ENCODE peak calls at places on chromosomes 11 and 22, in four cellular contexts. I, A, O and N are unnamed samples.

GRCh38 chr22:41367680-41368542 is 13.8 kb upstream of the TEF start:
- DNase-seq in O (no peak), I (no peak), A (peak; percentile 18), N (no peak)

GRCh38 chr11:11022126-11022730 is 164.4 kb upstream of the ZBED5 start:
- DNase-seq in O (no peak), A (peak; percentile 5), I (peak; percentile 18), N (peak; percentile 68)

GRCh38 chr11:69826773-69827172 is 7.6 kb upstream of the FGF3 start:
- DNase-seq in I (no peak), O (no peak), A (no peak), N (no peak)

GRCh38 chr22:44158766-44159165 is 22.0 kb upstream of the PARVG start:
- DNase-seq in O (no peak), A (no peak), I (peak; percentile 38), N (no peak)

GRCh38 chr11:122207505-122207904 is 91.5 kb upstream of the BLID start:
- DNase-seq in I (peak; percentile 43), A (peak; percentile 9), O (no peak), N (no peak)

GRCh38 chr11:72446929-72447753 is 12.8 kb upstream of the CLPB start:
- DNase-seq in I (peak; percentile 18), O (no peak), A (peak; percentile 48), N (peak; percentile 80)

GRCh38 chr11:21142007-21142406 is 472.6 kb downstream of the NELL1 start:
- DNase-seq in A (no peak), I (no peak), O (no peak), N (peak; percentile 78)

GRCh38 chr11:69640995-69641581 is at the start of gene CCND1:
- DNase-seq in I (peak; percentile 98), A (peak; percentile 94), O (peak; percentile 33), N (peak; percentile 56)

GRCh38 chr11:63914896-63915681 is 1.9 kb downstream of the RCOR2 start:
- DNase-seq in A (no peak), I (no peak), O (no peak), N (no peak)

GRCh38 chr11:66421492-66422205 is 814 bp downstream of the NPAS4 start:
- DNase-seq in I (peak; percentile 89), A (peak; percentile 94), O (peak; percentile 82), N (peak; percentile 94)

GRCh38 chr11:72150882-72151281 is 15.4 kb downstream of the FOLR3 start:
- DNase-seq in I (no peak), O (no peak), A (no peak), N (no peak)

GRCh38 chr11:123568367-123568870 is 86.0 kb downstream of the SCN3B start:
- DNase-seq in A (no peak), I (no peak), O (no peak), N (no peak)

GRCh38 chr22:38611559-38611958 is 41.6 kb upstream of the DMC1 start:
- DNase-seq in O (no peak), A (no peak), I (no peak), N (no peak)

GRCh38 chr11:57164317-57164716 is 17.4 kb upstream of the LRRC55 start:
- DNase-seq in A (no peak), O (no peak), I (no peak), N (no peak)

GRCh38 chr11:116613201-116613910 is 159.4 kb downstream of the BUD13 start:
- DNase-seq in A (no peak), O (no peak), I (no peak), N (no peak)

GRCh38 chr11:42161886-42162285 is 702.4 kb upstream of the LRRC4C start:
- DNase-seq in O (no peak), I (no peak), A (no peak), N (no peak)

GRCh38 chr22:27972732-27973698 is 54.0 kb upstream of the PITPNB start:
- DNase-seq in O (no peak), A (no peak), I (no peak), N (no peak)

GRCh38 chr11:75350743-75351540 is 519 bp downstream of the ARRB1 start:
- DNase-seq in I (no peak), A (peak; percentile 20), O (no peak), N (no peak)

GRCh38 chr11:132278801-132279574 is 908.6 kb downstream of the NTM start:
- DNase-seq in I (peak; percentile 1), O (no peak), A (peak; percentile 47), N (no peak)

GRCh38 chr11:33701831-33702230 is 1.2 kb upstream of the C11orf91 start:
- DNase-seq in I (peak; percentile 73), O (no peak), A (no peak), N (no peak)

GRCh38 chr11:32366671-32367070 is 68.7 kb downstream of the WT1 start:
- DNase-seq in O (no peak), I (no peak), A (no peak), N (no peak)

GRCh38 chr22:17990167-17990566 is 34.2 kb downstream of the MICAL3 start:
- DNase-seq in A (no peak), I (no peak), O (no peak), N (no peak)

GRCh38 chr11:47391711-47392432 is 13.5 kb upstream of the SPI1 start:
- DNase-seq in O (no peak), I (no peak), A (no peak), N (no peak)

GRCh38 chr11:18772211-18772610 is 19.4 kb downstream of the PTPN5 start:
- DNase-seq in I (no peak), A (no peak), O (no peak), N (no peak)

GRCh38 chr22:36136475-36136874 is 24.1 kb downstream of the APOL3 start:
- DNase-seq in I (peak; percentile 25), A (no peak), O (no peak), N (no peak)

GRCh38 chr11:126607776-126608625 is 252.5 kb downstream of the ST3GAL4 start:
- DNase-seq in A (no peak), I (no peak), O (no peak), N (peak; percentile 53)

GRCh38 chr11:56663386-56663785 is at the start of gene OR5AR1:
- DNase-seq in O (no peak), I (no peak), A (no peak), N (no peak)

GRCh38 chr11:126197277-126197939 is 14.0 kb downstream of the RPUSD4 start:
- DNase-seq in O (no peak), I (no peak), A (peak; percentile 90), N (no peak)

GRCh38 chr11:2363816-2364370 is 13.2 kb upstream of the CD81 start:
- DNase-seq in I (no peak), O (no peak), A (no peak), N (no peak)

GRCh38 chr11:20113147-20113435 is 47.2 kb downstream of the DBX1 start:
- DNase-seq in O (no peak), A (no peak), I (no peak), N (no peak)

GRCh38 chr22:26658671-26659478 is 1.5 kb downstream of the MIAT start:
- DNase-seq in A (peak; percentile 87), O (peak; percentile 68), I (peak; percentile 54), N (peak; percentile 89)